ENCODE peak calls at places on chromosomes 12 and 14, in seven cellular contexts. One of them, this sample, is unnamed.
A peak's percentile ranks its signal among the peaks of the same experiment; 100 is the strongest.

GRCh38 chr14:100438678-100439592 is 115.8 kb downstream of the SLC25A47 start:
- DNase-seq in upper lobe of right lung: no peak
- DNase-seq in thyroid gland: peak; percentile 15
- DNase-seq in CD8-positive, alpha-beta T cell: no peak
- DNase-seq in heart right ventricle: no peak
- DNase-seq in mucosa of descending colon: peak; percentile 84
- DNase-seq in pancreas: no peak
- DNase-seq in this sample: peak; percentile 79

GRCh38 chr14:96681826-96682225 is 115.4 kb upstream of the VRK1 start:
- DNase-seq in upper lobe of right lung: no peak
- DNase-seq in thyroid gland: no peak
- DNase-seq in CD8-positive, alpha-beta T cell: no peak
- DNase-seq in heart right ventricle: no peak
- DNase-seq in mucosa of descending colon: no peak
- DNase-seq in pancreas: no peak
- DNase-seq in this sample: no peak

GRCh38 chr14:68968051-68968450 is 11.1 kb downstream of the ACTN1 start:
- DNase-seq in upper lobe of right lung: no peak
- DNase-seq in thyroid gland: no peak
- DNase-seq in CD8-positive, alpha-beta T cell: peak; percentile 59
- DNase-seq in heart right ventricle: no peak
- DNase-seq in mucosa of descending colon: no peak
- DNase-seq in pancreas: no peak
- DNase-seq in this sample: no peak

GRCh38 chr14:54629635-54630360 is 62.9 kb downstream of the SAMD4A start:
- DNase-seq in upper lobe of right lung: no peak
- DNase-seq in thyroid gland: no peak
- DNase-seq in CD8-positive, alpha-beta T cell: no peak
- DNase-seq in heart right ventricle: no peak
- DNase-seq in mucosa of descending colon: no peak
- DNase-seq in pancreas: no peak
- DNase-seq in this sample: no peak

GRCh38 chr12:130710733-130711080 is 5.4 kb downstream of the RIMBP2 start:
- DNase-seq in upper lobe of right lung: no peak
- DNase-seq in thyroid gland: no peak
- DNase-seq in CD8-positive, alpha-beta T cell: no peak
- DNase-seq in heart right ventricle: no peak
- DNase-seq in mucosa of descending colon: no peak
- DNase-seq in pancreas: no peak
- DNase-seq in this sample: no peak

GRCh38 chr12:14913381-14913781 is 25.0 kb downstream of the ERP27 start:
- DNase-seq in upper lobe of right lung: no peak
- DNase-seq in thyroid gland: peak; percentile 44
- DNase-seq in CD8-positive, alpha-beta T cell: no peak
- DNase-seq in heart right ventricle: peak; percentile 39
- DNase-seq in mucosa of descending colon: peak; percentile 28
- DNase-seq in pancreas: no peak
- DNase-seq in this sample: no peak

GRCh38 chr12:42809226-42809625 is 219.7 kb upstream of the PRICKLE1 start:
- DNase-seq in upper lobe of right lung: no peak
- DNase-seq in thyroid gland: no peak
- DNase-seq in CD8-positive, alpha-beta T cell: no peak
- DNase-seq in heart right ventricle: no peak
- DNase-seq in mucosa of descending colon: no peak
- DNase-seq in pancreas: no peak
- DNase-seq in this sample: no peak

GRCh38 chr14:52067873-52068740 is 752 bp downstream of the NID2 start:
- DNase-seq in upper lobe of right lung: peak; percentile 67
- DNase-seq in thyroid gland: peak; percentile 67
- DNase-seq in CD8-positive, alpha-beta T cell: no peak
- DNase-seq in heart right ventricle: peak; percentile 58
- DNase-seq in mucosa of descending colon: peak; percentile 59
- DNase-seq in pancreas: peak; percentile 21
- DNase-seq in this sample: no peak

GRCh38 chr12:54592316-54592715 is 3.9 kb upstream of the PPP1R1A start:
- DNase-seq in upper lobe of right lung: no peak
- DNase-seq in thyroid gland: peak; percentile 49
- DNase-seq in CD8-positive, alpha-beta T cell: no peak
- DNase-seq in heart right ventricle: no peak
- DNase-seq in mucosa of descending colon: no peak
- DNase-seq in pancreas: no peak
- DNase-seq in this sample: no peak

GRCh38 chr12:53452159-53453077 is 516 bp downstream of the PCBP2 start:
- DNase-seq in upper lobe of right lung: peak; percentile 93
- DNase-seq in thyroid gland: peak; percentile 96
- DNase-seq in CD8-positive, alpha-beta T cell: peak; percentile 66
- DNase-seq in heart right ventricle: peak; percentile 88
- DNase-seq in mucosa of descending colon: peak; percentile 87
- DNase-seq in pancreas: peak; percentile 89
- DNase-seq in this sample: peak; percentile 77

GRCh38 chr14:101372894-101373640 is 188.2 kb upstream of the DIO3 start:
- DNase-seq in upper lobe of right lung: no peak
- DNase-seq in thyroid gland: no peak
- DNase-seq in CD8-positive, alpha-beta T cell: no peak
- DNase-seq in heart right ventricle: no peak
- DNase-seq in mucosa of descending colon: no peak
- DNase-seq in pancreas: no peak
- DNase-seq in this sample: no peak

GRCh38 chr12:106632797-106633450 is 50.1 kb downstream of the RFX4 start:
- DNase-seq in upper lobe of right lung: no peak
- DNase-seq in thyroid gland: no peak
- DNase-seq in CD8-positive, alpha-beta T cell: no peak
- DNase-seq in heart right ventricle: no peak
- DNase-seq in mucosa of descending colon: no peak
- DNase-seq in pancreas: no peak
- DNase-seq in this sample: no peak

GRCh38 chr12:7642876-7643309 is 22.8 kb downstream of the APOBEC1 start:
- DNase-seq in upper lobe of right lung: no peak
- DNase-seq in thyroid gland: no peak
- DNase-seq in CD8-positive, alpha-beta T cell: no peak
- DNase-seq in heart right ventricle: no peak
- DNase-seq in mucosa of descending colon: no peak
- DNase-seq in pancreas: no peak
- DNase-seq in this sample: no peak

GRCh38 chr14:55721353-55721752 is 141.3 kb downstream of the KTN1 start:
- DNase-seq in upper lobe of right lung: no peak
- DNase-seq in thyroid gland: peak; percentile 36
- DNase-seq in CD8-positive, alpha-beta T cell: no peak
- DNase-seq in heart right ventricle: no peak
- DNase-seq in mucosa of descending colon: no peak
- DNase-seq in pancreas: no peak
- DNase-seq in this sample: no peak

GRCh38 chr14:52043690-52044089 is 25.2 kb downstream of the NID2 start:
- DNase-seq in upper lobe of right lung: no peak
- DNase-seq in thyroid gland: peak; percentile 56
- DNase-seq in CD8-positive, alpha-beta T cell: no peak
- DNase-seq in heart right ventricle: no peak
- DNase-seq in mucosa of descending colon: peak; percentile 54
- DNase-seq in pancreas: no peak
- DNase-seq in this sample: no peak

GRCh38 chr14:56300495-56300894 is 182.3 kb downstream of the PELI2 start:
- DNase-seq in upper lobe of right lung: no peak
- DNase-seq in thyroid gland: no peak
- DNase-seq in CD8-positive, alpha-beta T cell: no peak
- DNase-seq in heart right ventricle: no peak
- DNase-seq in mucosa of descending colon: no peak
- DNase-seq in pancreas: no peak
- DNase-seq in this sample: no peak

GRCh38 chr12:74725154-74725553 is 187.5 kb downstream of the ATXN7L3B start:
- DNase-seq in upper lobe of right lung: no peak
- DNase-seq in thyroid gland: no peak
- DNase-seq in CD8-positive, alpha-beta T cell: no peak
- DNase-seq in heart right ventricle: no peak
- DNase-seq in mucosa of descending colon: no peak
- DNase-seq in pancreas: no peak
- DNase-seq in this sample: no peak

GRCh38 chr14:42665083-42665482 is 1058.4 kb downstream of the LRFN5 start:
- DNase-seq in upper lobe of right lung: no peak
- DNase-seq in thyroid gland: no peak
- DNase-seq in CD8-positive, alpha-beta T cell: no peak
- DNase-seq in heart right ventricle: no peak
- DNase-seq in mucosa of descending colon: no peak
- DNase-seq in pancreas: no peak
- DNase-seq in this sample: no peak

GRCh38 chr12:111775205-111776193 is 8.8 kb downstream of the ALDH2 start:
- DNase-seq in upper lobe of right lung: peak; percentile 92
- DNase-seq in thyroid gland: peak; percentile 93
- DNase-seq in CD8-positive, alpha-beta T cell: no peak
- DNase-seq in heart right ventricle: peak; percentile 75
- DNase-seq in mucosa of descending colon: peak; percentile 88
- DNase-seq in pancreas: peak; percentile 89
- DNase-seq in this sample: peak; percentile 89

GRCh38 chr12:111776836-111777344 is 10.2 kb downstream of the ALDH2 start:
- DNase-seq in upper lobe of right lung: no peak
- DNase-seq in thyroid gland: no peak
- DNase-seq in CD8-positive, alpha-beta T cell: no peak
- DNase-seq in heart right ventricle: no peak
- DNase-seq in mucosa of descending colon: no peak
- DNase-seq in pancreas: no peak
- DNase-seq in this sample: no peak

GRCh38 chr12:111780166-111780565 is 13.4 kb downstream of the ALDH2 start:
- DNase-seq in upper lobe of right lung: no peak
- DNase-seq in thyroid gland: no peak
- DNase-seq in CD8-positive, alpha-beta T cell: no peak
- DNase-seq in heart right ventricle: no peak
- DNase-seq in mucosa of descending colon: peak; percentile 61
- DNase-seq in pancreas: no peak
- DNase-seq in this sample: no peak

GRCh38 chr12:111780615-111781014 is 13.9 kb downstream of the ALDH2 start:
- DNase-seq in upper lobe of right lung: no peak
- DNase-seq in thyroid gland: no peak
- DNase-seq in CD8-positive, alpha-beta T cell: no peak
- DNase-seq in heart right ventricle: no peak
- DNase-seq in mucosa of descending colon: peak; percentile 61
- DNase-seq in pancreas: no peak
- DNase-seq in this sample: no peak

GRCh38 chr12:111777345-111778045 is 10.8 kb downstream of the ALDH2 start:
- DNase-seq in upper lobe of right lung: peak; percentile 75
- DNase-seq in thyroid gland: no peak
- DNase-seq in CD8-positive, alpha-beta T cell: no peak
- DNase-seq in heart right ventricle: peak; percentile 22
- DNase-seq in mucosa of descending colon: peak; percentile 80
- DNase-seq in pancreas: peak; percentile 88
- DNase-seq in this sample: peak; percentile 44
- H3K4me1 ChIP-seq in upper lobe of right lung: peaks cover 73% of the 10 kb centered on the region
- H3K4me1 ChIP-seq in thyroid gland: peaks cover 47% of the 10 kb centered on the region
- H3K4me1 ChIP-seq in CD8-positive, alpha-beta T cell: no peaks in the 10 kb centered on the region
- H3K4me1 ChIP-seq in heart right ventricle: peaks cover 47% of the 10 kb centered on the region
- H3K4me1 ChIP-seq in mucosa of descending colon: peaks cover 75% of the 10 kb centered on the region
- H3K4me1 ChIP-seq in pancreas: peaks cover 72% of the 10 kb centered on the region
- H3K4me1 ChIP-seq in this sample: peaks cover 36% of the 10 kb centered on the region

DNA sequence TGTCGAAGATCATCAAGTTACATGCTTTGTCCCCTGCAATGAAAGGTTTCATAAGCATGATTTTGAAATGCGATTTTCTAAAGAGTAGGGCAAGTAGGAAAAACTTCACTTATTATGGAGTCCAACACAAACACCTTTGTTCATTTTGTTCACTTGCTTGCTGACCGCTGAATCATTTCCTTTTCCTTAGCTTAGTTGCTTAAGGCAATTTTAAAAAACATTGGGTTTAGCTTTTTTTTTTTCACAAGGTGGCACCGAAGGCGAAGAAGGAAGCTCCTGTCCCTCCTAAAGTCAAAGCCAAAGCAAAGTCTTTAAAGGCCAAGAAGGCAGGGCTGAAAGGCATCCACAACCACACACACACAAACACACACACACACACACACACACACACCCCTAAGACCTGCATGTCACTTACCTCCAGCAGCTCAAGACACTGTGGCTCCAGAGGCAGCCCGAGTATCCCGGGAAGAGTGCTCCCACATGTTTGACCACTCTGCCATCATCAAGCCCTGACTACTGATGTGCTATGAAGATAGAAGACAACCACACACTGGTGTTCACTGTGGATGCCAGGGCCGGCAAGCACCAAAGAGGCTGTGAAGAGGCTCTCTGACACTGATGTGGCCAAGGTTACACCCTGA is 11.4 kb downstream of the MANSC1 start:
- DNase-seq in upper lobe of right lung: no peak
- DNase-seq in thyroid gland: no peak
- DNase-seq in CD8-positive, alpha-beta T cell: no peak
- DNase-seq in heart right ventricle: no peak
- DNase-seq in mucosa of descending colon: no peak
- DNase-seq in pancreas: no peak
- DNase-seq in this sample: no peak
- H3K4me1 ChIP-seq in upper lobe of right lung: peaks cover 12% of the 10 kb centered on the region
- H3K4me1 ChIP-seq in thyroid gland: peaks cover 12% of the 10 kb centered on the region
- H3K4me1 ChIP-seq in CD8-positive, alpha-beta T cell: peaks cover 7% of the 10 kb centered on the region
- H3K4me1 ChIP-seq in heart right ventricle: peaks cover 18% of the 10 kb centered on the region
- H3K4me1 ChIP-seq in mucosa of descending colon: peaks cover 1% of the 10 kb centered on the region
- H3K4me1 ChIP-seq in pancreas: peaks cover 16% of the 10 kb centered on the region
- H3K4me1 ChIP-seq in this sample: peaks cover 2% of the 10 kb centered on the region

DNA sequence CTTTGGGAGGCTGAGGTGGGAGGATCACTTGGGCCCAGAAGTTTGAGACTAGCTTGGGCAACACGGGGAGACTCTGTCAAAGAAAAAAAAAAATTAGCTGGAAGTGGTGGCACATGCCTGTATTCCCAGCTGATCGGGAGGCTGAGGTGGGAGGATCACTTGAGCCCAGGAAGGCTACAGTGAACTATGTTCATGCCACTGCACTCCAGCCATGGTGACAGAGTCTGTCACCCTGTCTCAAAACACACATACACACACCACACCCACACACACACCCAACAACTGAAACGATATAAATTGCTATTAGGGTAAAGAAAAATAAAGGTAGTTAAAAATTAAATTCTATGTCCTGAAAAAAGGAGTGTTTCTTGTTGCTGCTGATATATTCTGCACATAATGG is 7.9 kb downstream of the PPP1R12A start:
- DNase-seq in upper lobe of right lung: no peak
- DNase-seq in thyroid gland: no peak
- DNase-seq in CD8-positive, alpha-beta T cell: no peak
- DNase-seq in heart right ventricle: no peak
- DNase-seq in mucosa of descending colon: no peak
- DNase-seq in pancreas: no peak
- DNase-seq in this sample: no peak
- H3K4me1 ChIP-seq in upper lobe of right lung: peaks cover 20% of the 10 kb centered on the region
- H3K4me1 ChIP-seq in thyroid gland: peaks cover 47% of the 10 kb centered on the region
- H3K4me1 ChIP-seq in CD8-positive, alpha-beta T cell: peaks cover 38% of the 10 kb centered on the region
- H3K4me1 ChIP-seq in heart right ventricle: peaks cover 83% of the 10 kb centered on the region
- H3K4me1 ChIP-seq in mucosa of descending colon: peaks cover 14% of the 10 kb centered on the region
- H3K4me1 ChIP-seq in pancreas: peaks cover 5% of the 10 kb centered on the region
- H3K4me1 ChIP-seq in this sample: peaks cover 2% of the 10 kb centered on the region

DNA sequence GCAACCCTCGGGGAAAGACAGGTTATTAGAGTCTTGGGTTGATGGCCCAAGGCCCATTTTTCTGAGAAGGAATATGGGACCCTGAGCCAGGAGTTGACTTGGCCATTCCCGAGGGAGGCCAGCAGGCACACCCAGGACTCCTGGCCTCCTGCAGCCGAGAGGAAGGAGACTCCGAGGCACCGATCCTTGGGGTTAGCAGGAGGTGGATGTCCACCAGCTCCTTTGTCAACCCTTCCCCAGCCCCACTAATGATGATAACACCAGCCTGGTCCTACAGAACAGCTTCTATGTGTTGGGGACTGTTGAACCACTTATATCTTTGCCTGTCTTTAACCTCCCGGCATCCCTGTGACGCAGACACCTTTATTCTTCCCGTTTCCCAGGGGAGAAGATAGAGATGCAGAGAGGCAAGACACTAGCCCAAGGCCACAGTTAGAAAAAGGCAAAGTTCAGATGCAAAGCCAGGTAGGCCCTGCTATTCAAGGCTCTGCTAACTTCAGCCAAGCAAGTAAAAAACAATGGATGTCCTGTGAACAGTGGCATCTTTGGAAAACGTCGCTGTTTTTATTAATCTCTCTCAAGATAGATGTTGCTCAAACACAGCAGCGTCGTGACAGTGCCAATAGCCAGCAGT is 767.3 kb upstream of the TBX3 start:
- DNase-seq in upper lobe of right lung: no peak
- DNase-seq in thyroid gland: no peak
- DNase-seq in CD8-positive, alpha-beta T cell: no peak
- DNase-seq in heart right ventricle: no peak
- DNase-seq in mucosa of descending colon: no peak
- DNase-seq in pancreas: no peak
- DNase-seq in this sample: no peak
- H3K4me1 ChIP-seq in upper lobe of right lung: no peaks in the 10 kb centered on the region
- H3K4me1 ChIP-seq in thyroid gland: peaks cover 5% of the 10 kb centered on the region
- H3K4me1 ChIP-seq in CD8-positive, alpha-beta T cell: no peaks in the 10 kb centered on the region
- H3K4me1 ChIP-seq in heart right ventricle: peaks cover 24% of the 10 kb centered on the region
- H3K4me1 ChIP-seq in mucosa of descending colon: peaks cover 3% of the 10 kb centered on the region
- H3K4me1 ChIP-seq in pancreas: no peaks in the 10 kb centered on the region
- H3K4me1 ChIP-seq in this sample: no peaks in the 10 kb centered on the region

This sample was measured in prostate gland.